ENCODE peak calls at places on chromosomes 13 and 19, in five cellular contexts. C, F, S, I and Y are unnamed samples.
A peak's percentile ranks its signal among the peaks of the same experiment; 100 is the strongest.

GRCh38 chr13:41311607-41312500 is 787 bp downstream of the NAA16 start:
- DNase-seq in C (peak; percentile 41), I (peak; percentile 23), S (peak; percentile 69), F (peak; percentile 87), Y (peak; percentile 54)

GRCh38 chr13:46478641-46479040 is 74.3 kb upstream of the LRCH1 start:
- DNase-seq in I (no peak), C (no peak), F (no peak), S (no peak), Y (peak; percentile 16)

GRCh38 chr13:48645845-48646244 is 7.9 kb upstream of the CYSLTR2 start:
- DNase-seq in I (no peak), C (no peak), S (peak; percentile 67), F (no peak), Y (no peak)

GRCh38 chr13:110520431-110521295 is 40.9 kb downstream of the RAB20 start:
- DNase-seq in I (peak; percentile 55), F (peak; percentile 96), C (peak; percentile 66), S (no peak), Y (peak; percentile 93)

GRCh38 chr13:94318418-94318817 is 161.1 kb downstream of the DCT start:
- DNase-seq in C (peak; percentile 56), I (peak; percentile 50), S (no peak), F (no peak), Y (no peak)

GRCh38 chr13:45315520-45316167 is 25.3 kb downstream of the TPT1 start:
- DNase-seq in I (no peak), F (peak; percentile 49), S (peak; percentile 29), C (no peak), Y (no peak)

GRCh38 chr13:103282571-103283450 is 216.6 kb upstream of the SLC10A2 start:
- DNase-seq in I (peak; percentile 93), C (peak; percentile 95), S (peak; percentile 63), F (no peak), Y (peak; percentile 88)

GRCh38 chr19:57803594-57804325 is 11.0 kb downstream of the ZNF552 start:
- DNase-seq in S (peak; percentile 89), C (peak; percentile 99), I (peak; percentile 99), F (no peak), Y (peak; percentile 66)

GRCh38 chr13:102933076-102933922 is 87.5 kb downstream of the ERCC5 start:
- DNase-seq in C (no peak), S (no peak), I (no peak), F (no peak), Y (no peak)

GRCh38 chr13:111422352-111422751 is 101.9 kb downstream of the TEX29 start:
- DNase-seq in I (no peak), S (peak; percentile 33), F (no peak), C (no peak), Y (no peak)

GRCh38 chr19:46970815-46971214 is 48.8 kb upstream of the NPAS1 start:
- DNase-seq in C (peak; percentile 37), I (peak; percentile 30), S (no peak), F (no peak), Y (peak; percentile 75)

GRCh38 chr19:14475251-14476073 is at the start of gene PTGER1:
- DNase-seq in I (no peak), F (no peak), C (peak; percentile 25), S (peak; percentile 82), Y (peak; percentile 25)

GRCh38 chr13:21641629-21642028 is 29.2 kb upstream of the FGF9 start:
- DNase-seq in S (no peak), C (no peak), F (no peak), I (no peak), Y (no peak)

GRCh38 chr19:8631425-8631819 is 989 bp downstream of the NFILZ start:
- DNase-seq in F (peak; percentile 90), C (peak; percentile 85), I (peak; percentile 81), S (peak; percentile 72), Y (peak; percentile 57)

GRCh38 chr19:10074153-10074552 is 12.0 kb upstream of the SHFL start:
- DNase-seq in S (no peak), F (no peak), C (no peak), I (no peak), Y (peak; percentile 29)

GRCh38 chr19:18675779-18676178 is 7.7 kb upstream of the CRTC1 start:
- DNase-seq in S (peak; percentile 80), C (no peak), I (no peak), F (no peak), Y (no peak)

GRCh38 chr19:10191347-10191746 is 3.4 kb downstream of the DNMT1 start:
- DNase-seq in S (no peak), C (peak; percentile 91), F (no peak), I (peak; percentile 89), Y (peak; percentile 99)

GRCh38 chr19:45774765-45775164 is 5.7 kb upstream of the SIX5 start:
- DNase-seq in I (no peak), C (no peak), F (no peak), S (peak; percentile 94), Y (no peak)

DNA sequence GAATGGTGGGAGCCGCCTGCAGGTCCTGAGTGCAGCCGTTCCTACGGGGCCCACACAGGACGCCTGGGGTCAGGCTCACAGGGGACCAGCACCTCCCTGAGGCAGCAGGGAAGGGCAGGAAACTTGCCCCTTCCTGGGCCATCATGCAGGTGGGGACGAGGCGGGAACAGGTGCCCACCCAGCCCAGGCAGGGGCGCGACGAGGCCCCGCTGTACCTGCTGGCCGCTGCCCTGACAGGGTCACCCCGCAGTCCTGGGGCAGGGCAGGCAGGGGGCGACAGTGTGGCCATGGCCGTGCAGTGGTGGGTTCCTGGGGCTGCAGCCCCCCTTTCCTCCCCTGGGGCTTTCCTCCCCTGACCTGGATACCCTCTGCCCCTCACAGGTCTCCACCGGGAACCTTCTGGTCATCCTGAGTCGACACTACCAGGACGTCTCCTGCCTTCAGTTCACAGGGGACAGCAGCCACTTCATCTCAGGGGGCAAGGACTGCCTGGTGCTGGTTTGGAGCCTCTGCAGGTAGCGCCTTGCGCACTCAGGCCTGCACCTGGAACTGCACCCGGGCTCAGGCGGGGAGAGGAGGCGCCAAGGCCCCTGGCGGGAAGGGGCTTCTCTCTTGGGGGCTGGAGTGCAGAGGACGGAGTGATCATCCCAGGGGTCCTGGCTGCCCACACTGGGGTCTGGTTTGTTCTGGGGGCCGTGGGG is 5.4 kb downstream of the WDR18 start:
- DNase-seq in I (no peak), C (no peak), F (no peak), S (peak; percentile 78), Y (no peak)
- TF ChIP-seq CTCF in I (peak; percentile 2), C (no peak), F (no peak), S (peak; percentile 70), Y (peak; percentile 20)

DNA sequence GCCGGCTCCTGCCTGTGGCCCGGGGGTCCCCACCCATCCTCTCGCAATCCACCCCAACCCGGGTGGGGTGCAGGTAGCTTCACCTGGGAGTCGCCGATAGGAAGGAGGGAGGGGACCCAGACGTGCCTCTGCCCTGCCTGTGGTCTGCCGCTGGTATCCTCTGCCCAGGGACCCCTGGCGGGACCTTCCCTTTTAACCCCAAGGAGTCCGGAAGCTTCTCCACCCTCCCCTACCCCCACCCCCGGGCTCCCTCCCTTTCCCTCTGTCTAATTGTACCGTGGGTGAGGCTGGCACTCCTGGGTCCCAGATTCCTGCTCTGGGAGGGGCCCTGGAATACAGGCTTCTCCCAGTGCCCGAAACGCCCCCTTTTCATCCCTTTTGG is at the start of gene KLK10:
- DNase-seq in S (peak; percentile 61), I (no peak), C (no peak), F (no peak), Y (no peak)
- H3K4me3 ChIP-seq in S (peak within 1 kb of the TSS; percentile 45), I (no peak within 1 kb of the TSS), C (no peak within 1 kb of the TSS), F (no peak within 1 kb of the TSS), Y (no peak within 1 kb of the TSS)

GRCh38 chr19:53015730-53016129 is 2.0 kb downstream of the ERVV-1 start:
- DNase-seq in C (no peak), I (no peak), F (peak; percentile 40), S (no peak), Y (no peak)

GRCh38 chr19:53015159-53015558 is 1.4 kb downstream of the ERVV-1 start:
- DNase-seq in I (no peak), C (no peak), S (no peak), F (no peak), Y (no peak)

DNA sequence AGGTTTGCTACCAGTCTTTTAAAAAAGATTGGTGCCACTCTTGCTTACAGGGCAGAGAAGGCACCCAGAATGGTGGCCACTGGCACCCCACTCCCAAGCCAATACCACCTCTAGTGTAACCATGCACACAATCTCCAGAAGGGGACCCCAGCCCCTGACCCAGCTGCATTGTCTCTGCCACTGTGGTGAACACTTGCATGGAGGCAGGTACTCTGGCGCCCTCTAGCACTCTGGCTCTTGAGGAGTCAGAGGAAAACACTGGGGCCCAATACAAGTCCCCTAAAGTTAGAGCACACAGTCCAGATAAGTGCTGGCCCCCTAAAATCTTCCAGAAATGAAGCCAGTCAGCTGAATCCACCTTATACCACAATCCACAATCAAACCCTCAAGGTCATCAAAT is 6.0 kb downstream of the ERVV-1 start:
- DNase-seq in S (peak; percentile 90), C (no peak), I (no peak), F (peak; percentile 43), Y (no peak)
- TF ChIP-seq CTCF in S (peak; percentile 84), C (no peak), I (no peak), F (no peak), Y (no peak)

GRCh38 chr19:495440-496332 is 600 bp upstream of the MADCAM1 start:
- DNase-seq in C (peak; percentile 36), F (no peak), S (peak; percentile 92), I (peak; percentile 18), Y (peak; percentile 26)
- H3K4me3 ChIP-seq in C (no peak overlapping the region), F (no peak overlapping the region), S (no peak overlapping the region), I (no peak overlapping the region), Y (no peak overlapping the region)

DNA sequence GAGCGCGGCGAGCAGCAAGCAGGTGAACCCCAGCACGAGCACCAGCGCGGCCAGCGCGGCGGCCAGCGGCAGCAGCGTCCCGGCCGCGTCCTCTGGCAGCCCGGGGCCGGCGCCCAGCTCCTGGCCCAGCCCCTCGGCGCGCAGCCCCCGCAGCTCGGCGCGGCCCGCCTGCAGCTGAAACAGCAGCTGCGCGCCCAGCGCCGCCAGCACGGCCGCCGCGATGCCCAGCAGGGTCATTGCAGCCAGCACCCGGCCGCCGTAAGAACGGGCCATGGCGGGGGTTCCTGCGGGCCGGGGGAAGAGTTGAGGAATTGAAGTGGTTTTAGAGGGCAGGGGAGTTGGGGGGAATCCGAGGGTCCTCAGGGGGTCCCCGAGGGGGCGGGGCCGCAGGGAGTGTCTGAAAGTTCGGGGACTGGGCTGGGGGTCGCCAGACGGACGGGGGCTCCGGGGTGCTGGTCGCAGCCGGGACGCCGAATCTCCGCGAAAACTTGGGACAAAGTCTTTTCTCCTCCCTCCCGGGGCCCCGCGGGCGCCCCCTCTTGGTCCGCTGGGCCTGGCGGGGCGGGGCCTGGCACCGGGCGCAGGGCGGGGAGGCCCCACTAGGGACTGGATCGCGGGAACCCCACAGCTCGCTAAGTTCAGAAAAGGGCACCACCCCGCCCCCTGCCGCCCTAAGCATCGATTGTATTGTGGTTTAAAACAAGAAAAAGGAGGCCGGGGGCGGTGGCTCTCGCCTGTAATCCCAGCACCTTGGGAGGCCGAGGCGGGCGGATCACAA is at the start of gene TMEM221:
- DNase-seq in I (no peak), F (peak; percentile 92), S (peak; percentile 86), C (peak; percentile 16), Y (no peak)
- TF ChIP-seq CTCF in I (no peak), F (no peak), S (peak; percentile 83), C (peak; percentile 45), Y (peak; percentile 50)